ENCODE peak calls at places on chromosome 5, in six cellular contexts. I, W, J, S, R and V are unnamed samples.

GRCh38 chr5:137206030-137206715 is 293.0 kb downstream of the SPOCK1 start:
- DNase-seq in I (no peak), W (no peak), J (no peak), S (peak; percentile 71), R (no peak), V (no peak)

GRCh38 chr5:178462846-178463245 is 127.3 kb downstream of the COL23A1 start:
- DNase-seq in I (no peak), W (no peak), J (no peak), S (no peak), R (peak; percentile 36), V (no peak)

GRCh38 chr5:52798952-52799351 is 11.2 kb downstream of the ITGA1 start:
- DNase-seq in I (no peak), W (no peak), J (no peak), S (no peak), R (no peak), V (no peak)

GRCh38 chr5:159897786-159898393 is 18.4 kb upstream of the ADRA1B start:
- DNase-seq in I (no peak), W (no peak), J (no peak), S (no peak), R (peak; percentile 65), V (peak; percentile 80)

GRCh38 chr5:65808818-65809217 is 86.8 kb downstream of the NLN start:
- DNase-seq in I (peak; percentile 4), W (no peak), J (no peak), S (peak; percentile 51), R (no peak), V (no peak)

GRCh38 chr5:170482511-170482910 is 21.3 kb upstream of the KCNIP1 start:
- DNase-seq in I (no peak), W (no peak), J (no peak), S (no peak), R (no peak), V (no peak)

GRCh38 chr5:142324377-142324870 is 397 bp downstream of the SPRY4 start:
- DNase-seq in I (no peak), W (no peak), J (no peak), S (no peak), R (no peak), V (no peak)

GRCh38 chr5:150498501-150498900 is 9.4 kb upstream of the NDST1 start:
- DNase-seq in I (no peak), W (no peak), J (no peak), S (no peak), R (no peak), V (no peak)

GRCh38 chr5:5018560-5018935 is 121.6 kb upstream of the ADAMTS16 start:
- DNase-seq in I (no peak), W (no peak), J (no peak), S (peak; percentile 66), R (peak; percentile 82), V (no peak)

GRCh38 chr5:180142008-180142803 is 66.8 kb downstream of the RASGEF1C start:
- DNase-seq in I (peak; percentile 14), W (no peak), J (no peak), S (no peak), R (no peak), V (no peak)

GRCh38 chr5:41335596-41335995 is 122.3 kb upstream of the C6 start:
- DNase-seq in I (no peak), W (no peak), J (no peak), S (no peak), R (no peak), V (no peak)